ENCODE peak calls at places on chromosome 15, in five cellular contexts. H is OCI-LY7, Y is ovary, T is body of pancreas, E is cardiac muscle cell. K is an unnamed sample. For H3K4me1, the result is how much of the 10 kb centered on the place peaks cover.

GRCh38 chr15:80482686-80483085 is 78.5 kb downstream of the ARNT2 start:
- DNase-seq in H (no peak), Y (no peak), T (no peak), E (no peak), K (no peak)

GRCh38 chr15:98648654-98649537 is 557 bp downstream of the IGF1R start:
- DNase-seq in H (peak), Y (peak), T (peak), E (peak), K (no peak)

GRCh38 chr15:66772967-66773873 is 71.2 kb downstream of the SMAD6 start:
- DNase-seq in H (no peak), Y (peak), T (peak), E (peak), K (no peak)

GRCh38 chr15:66894363-66894762 is 171.0 kb upstream of the SMAD3 start:
- DNase-seq in H (no peak), Y (no peak), T (no peak), E (no peak), K (peak)

GRCh38 chr15:66682246-66682645 is 19.8 kb upstream of the SMAD6 start:
- DNase-seq in H (no peak), Y (no peak), T (no peak), E (peak), K (no peak)

GRCh38 chr15:89367485-89368451 is 33.1 kb upstream of the POLG start:
- DNase-seq in H (no peak), Y (no peak), T (no peak), E (peak), K (no peak)

GRCh38 chr15:84855032-84855645 is 29.3 kb upstream of the SLC28A1 start:
- DNase-seq in H (no peak), Y (no peak), T (no peak), E (no peak), K (no peak)

GRCh38 chr15:94760348-94760747 is 529.0 kb downstream of the MCTP2 start:
- DNase-seq in H (no peak), Y (no peak), T (no peak), E (no peak), K (no peak)

GRCh38 chr15:62241135-62241770 is 76.2 kb upstream of the C2CD4B start:
- DNase-seq in H (peak), Y (no peak), T (peak), E (peak), K (no peak)

GRCh38 chr15:69755571-69756310 is 303.1 kb downstream of the RPLP1 start:
- DNase-seq in H (peak), Y (no peak), T (no peak), E (peak), K (peak)

GRCh38 chr15:83206971-83207621 is 527 bp downstream of the HDGFL3 start:
- DNase-seq in H (peak), Y (peak), T (peak), E (peak), K (no peak)

GRCh38 chr15:29990035-29990434 is 92.7 kb upstream of the GOLGA8J start:
- DNase-seq in H (no peak), Y (no peak), T (no peak), E (no peak), K (no peak)

GRCh38 chr15:47817825-47818681 is 100.7 kb downstream of the SEMA6D start:
- DNase-seq in H (no peak), Y (no peak), T (no peak), E (no peak), K (no peak)

GRCh38 chr15:47819158-47819557 is 101.9 kb downstream of the SEMA6D start:
- DNase-seq in H (no peak), Y (no peak), T (no peak), E (peak), K (no peak)

GRCh38 chr15:47820780-47821319 is 103.5 kb downstream of the SEMA6D start:
- DNase-seq in H (no peak), Y (no peak), T (no peak), E (peak), K (no peak)

GRCh38 chr15:47822066-47822465 is 104.8 kb downstream of the SEMA6D start:
- DNase-seq in H (no peak), Y (no peak), T (no peak), E (no peak), K (no peak)

GRCh38 chr15:47820047-47820779 is 102.9 kb downstream of the SEMA6D start:
- DNase-seq in H (no peak), Y (peak), T (no peak), E (peak), K (no peak)
- H3K4me1 ChIP-seq in H (under half), Y (under half), T (half or more), E (under half), K (under half)

GRCh38 chr15:71273731-71274447 is 158.6 kb downstream of the THSD4 start:
- DNase-seq in H (no peak), Y (no peak), T (no peak), E (no peak), K (no peak)

GRCh38 chr15:71271327-71271726 is 156.1 kb downstream of the THSD4 start:
- DNase-seq in H (no peak), Y (no peak), T (no peak), E (no peak), K (no peak)

GRCh38 chr15:71275098-71275497 is 159.8 kb downstream of the THSD4 start:
- DNase-seq in H (no peak), Y (no peak), T (no peak), E (peak), K (no peak)

GRCh38 chr15:71274448-71274798 is 159.2 kb downstream of the THSD4 start:
- DNase-seq in H (no peak), Y (no peak), T (no peak), E (no peak), K (no peak)

GRCh38 chr15:71272932-71273331 is 157.7 kb downstream of the THSD4 start:
- DNase-seq in H (no peak), Y (no peak), T (no peak), E (peak), K (no peak)
- H3K4me3 ChIP-seq in H (no peak), Y (no peak), T (no peak), E (no peak), K (no peak)

GRCh38 chr15:31973197-31973596 is 57.1 kb upstream of the CHRNA7 start:
- DNase-seq in H (no peak), Y (no peak), T (no peak), E (no peak), K (no peak)

GRCh38 chr15:31977138-31977537 is 53.2 kb upstream of the CHRNA7 start:
- DNase-seq in H (no peak), Y (no peak), T (no peak), E (no peak), K (no peak)

GRCh38 chr15:31974855-31975421 is 55.4 kb upstream of the CHRNA7 start:
- DNase-seq in H (peak), Y (no peak), T (peak), E (peak), K (peak)

GRCh38 chr15:31975446-31976229 is 54.7 kb upstream of the CHRNA7 start:
- DNase-seq in H (no peak), Y (no peak), T (peak), E (no peak), K (peak)

GRCh38 chr15:31974154-31974794 is 56.0 kb upstream of the CHRNA7 start:
- DNase-seq in H (no peak), Y (no peak), T (no peak), E (no peak), K (peak)
- H3K4me1 ChIP-seq in H (under half), Y (under half), T (under half), E (under half), K (under half)

DNA sequence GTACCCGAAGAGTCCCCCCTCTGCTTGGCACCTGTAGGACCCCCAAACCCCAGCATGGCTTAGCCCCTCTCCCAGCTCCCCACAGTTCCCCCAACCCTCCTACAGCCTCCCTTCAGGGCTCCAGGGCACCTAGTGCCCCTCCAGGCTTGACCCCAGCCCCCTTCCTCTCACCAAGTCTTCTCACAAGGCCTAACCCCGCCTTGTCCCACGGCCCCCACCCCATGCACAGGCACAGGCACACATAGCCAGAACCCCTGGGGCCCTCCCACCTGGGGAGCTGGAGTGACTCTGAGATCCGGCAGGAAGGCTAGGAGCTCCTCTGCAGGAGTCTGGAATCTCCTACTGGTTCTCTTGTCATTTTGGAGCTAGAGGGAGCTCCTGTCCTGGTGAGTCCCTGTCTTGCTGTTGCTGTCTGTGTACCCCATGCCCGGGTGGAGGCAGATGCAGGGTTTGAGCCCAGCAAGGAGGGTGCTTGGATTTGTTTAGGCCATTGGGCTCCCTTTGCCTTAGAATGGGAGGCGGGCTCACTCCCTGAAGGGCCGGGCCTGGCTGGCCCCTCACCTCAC is 39.6 kb downstream of the KLF13 start:
- DNase-seq in H (no peak), Y (peak), T (peak), E (peak), K (no peak)
- H3K4me3 ChIP-seq in H (peak), Y (peak), T (no peak), E (no peak), K (peak)

DNA sequence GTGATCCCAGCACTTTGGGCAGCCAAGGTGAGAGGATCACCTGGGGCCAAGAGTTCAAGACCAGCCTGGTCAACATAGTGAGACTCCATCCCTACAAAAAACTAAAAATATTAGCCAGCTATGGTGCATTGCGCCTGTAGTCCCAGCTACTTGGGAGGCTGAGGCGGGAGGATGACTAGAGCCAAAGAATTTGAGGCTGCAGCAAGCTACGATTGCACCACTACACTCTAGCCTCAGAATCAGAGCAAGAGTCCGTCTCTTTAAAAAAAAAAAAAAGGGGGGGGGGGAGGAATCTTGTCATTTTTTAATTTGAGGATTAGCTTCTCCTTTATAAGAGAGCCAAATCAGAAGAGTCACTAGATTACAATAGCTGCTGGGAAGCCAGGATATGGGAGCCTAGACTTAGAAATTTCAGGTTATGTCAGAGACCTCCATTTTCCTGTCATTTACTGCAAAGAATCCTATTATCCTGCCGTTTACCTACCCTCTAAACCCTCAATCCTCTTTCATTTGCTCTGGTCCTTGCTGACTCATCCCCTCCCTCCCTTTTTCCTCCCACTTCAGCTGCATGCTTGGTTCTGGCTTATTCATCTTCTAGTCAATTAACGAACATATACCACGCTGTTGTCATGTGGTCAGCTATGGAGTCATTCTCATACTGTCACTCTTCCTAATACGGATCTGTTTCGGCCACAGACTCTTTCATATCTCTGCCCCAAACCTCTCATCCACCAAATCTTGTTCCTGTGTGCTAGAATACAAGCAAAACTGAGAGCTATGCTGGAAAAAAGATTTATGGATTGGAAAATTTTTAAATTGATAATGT is 83.8 kb upstream of the PPIB start:
- DNase-seq in H (no peak), Y (no peak), T (no peak), E (peak), K (no peak)
- H3K4me1 ChIP-seq in H (under half), Y (under half), T (under half), E (under half), K (under half)

GRCh38 chr15:75904241-75904631 is 558 bp downstream of the FBXO22 start:
- DNase-seq in H (peak), Y (no peak), T (peak), E (peak), K (no peak)
- H3K4me3 ChIP-seq in H (peak), Y (peak), T (peak), E (peak), K (peak)

DNA sequence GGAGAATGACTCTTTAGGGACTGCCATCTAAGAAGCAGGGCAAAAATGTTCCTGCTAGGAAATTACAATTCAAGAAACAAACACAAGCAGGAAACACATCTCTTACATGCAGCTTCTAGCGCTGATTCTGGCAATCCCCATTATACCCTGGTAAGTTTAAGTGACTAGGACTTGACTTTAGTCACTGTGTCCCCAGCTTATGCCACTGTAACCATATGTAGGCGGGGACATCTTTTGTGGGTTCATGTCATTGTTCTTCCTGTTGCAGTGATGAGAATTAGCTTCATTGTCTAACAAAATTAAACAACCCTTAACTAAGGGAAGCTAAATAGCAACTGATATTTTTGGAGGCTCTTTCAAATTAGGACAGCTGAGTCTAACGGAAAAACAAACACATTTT is 17.9 kb upstream of the FAM81A start:
- DNase-seq in H (no peak), Y (no peak), T (no peak), E (no peak), K (no peak)
- H3K4me1 ChIP-seq in H (under half), Y (under half), T (under half), E (under half), K (under half)

GRCh38 chr15:76514292-76514691 is 177.7 kb downstream of the ISL2 start:
- DNase-seq in H (no peak), Y (no peak), T (no peak), E (no peak), K (no peak)
- H3K4me3 ChIP-seq in H (no peak), Y (no peak), T (no peak), E (no peak), K (no peak)

DNA sequence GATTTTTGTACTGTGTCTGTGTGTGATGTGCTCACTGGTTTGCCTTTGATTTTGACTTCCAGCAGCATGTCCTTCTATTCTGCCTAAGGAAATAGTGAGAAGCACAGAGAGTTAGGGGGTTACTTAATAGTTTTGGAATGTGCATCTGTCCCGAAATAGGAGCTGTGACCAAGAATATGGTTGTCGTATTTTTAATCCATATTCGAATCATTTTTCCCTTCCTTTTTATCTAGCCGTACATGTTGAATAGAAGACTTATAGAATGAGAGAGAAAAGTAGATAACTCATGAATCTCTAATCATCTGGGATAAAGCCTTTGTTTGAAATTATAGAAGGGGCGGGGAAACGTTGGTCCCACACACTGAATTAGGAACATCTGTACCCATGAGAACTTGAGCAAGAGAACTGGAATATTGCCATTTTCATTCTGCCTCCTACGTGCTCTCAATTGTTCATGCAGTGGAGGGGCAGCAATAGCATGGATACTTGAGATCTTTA is 23.6 kb downstream of the CRTC3 start:
- DNase-seq in H (no peak), Y (no peak), T (no peak), E (peak), K (no peak)
- H3K4me1 ChIP-seq in H (under half), Y (under half), T (under half), E (under half), K (half or more)